ENCODE peak calls at places on chromosome 21, in four cellular contexts. X is body of pancreas, C is A549, P is stomach. D is an unnamed sample. For H3K4me1, the result is how much of the 10 kb centered on the place peaks cover.

GRCh38 chr21:25999935-26000582 is 170.5 kb downstream of the APP start:
- DNase-seq in X (no peak), C (no peak), P (no peak), D (no peak)

GRCh38 chr21:35179990-35180557 is 131.0 kb upstream of the RUNX1 start:
- DNase-seq in X (no peak), C (no peak), P (no peak), D (no peak)

GRCh38 chr21:28872218-28872617 is 120.5 kb downstream of the LTN1 start:
- DNase-seq in X (no peak), C (no peak), P (no peak), D (no peak)

GRCh38 chr21:33884361-33885157 is 31.0 kb downstream of the ATP5PO start:
- DNase-seq in X (no peak), C (no peak), P (no peak), D (no peak)

GRCh38 chr21:18468775-18469174 is 65.2 kb upstream of the TMPRSS15 start:
- DNase-seq in X (no peak), C (no peak), P (no peak), D (no peak)

GRCh38 chr21:30189763-30190162 is 23.2 kb upstream of the CLDN17 start:
- DNase-seq in X (peak), C (no peak), P (no peak), D (no peak)

GRCh38 chr21:38913120-38913975 is 107.6 kb downstream of the ETS2 start:
- DNase-seq in X (peak), C (peak), P (peak), D (peak)

GRCh38 chr21:24046816-24047443 is 1560.4 kb downstream of the MRPL39 start:
- DNase-seq in X (no peak), C (no peak), P (no peak), D (no peak)

GRCh38 chr21:26405071-26405470 is 168.0 kb downstream of the CYYR1 start:
- DNase-seq in X (no peak), C (no peak), P (no peak), D (no peak)

GRCh38 chr21:38351961-38352521 is 95.2 kb downstream of the KCNJ15 start:
- DNase-seq in X (no peak), C (peak), P (no peak), D (no peak)

GRCh38 chr21:39096754-39097153 is 86.5 kb downstream of the PSMG1 start:
- DNase-seq in X (no peak), C (no peak), P (no peak), D (no peak)

GRCh38 chr21:46191257-46191685 is 7.0 kb upstream of the SPATC1L start:
- DNase-seq in X (peak), C (no peak), P (peak), D (no peak)
- H3K27ac ChIP-seq in X (no peak), C (no peak), P (no peak), D (no peak)

GRCh38 chr21:15751037-15751436 is 21.3 kb downstream of the USP25 start:
- DNase-seq in X (no peak), C (no peak), P (no peak), D (no peak)
- H3K4me1 ChIP-seq in X (under half), C (half or more), P (half or more), D (under half)

GRCh38 chr21:37268186-37268503 is 1.0 kb upstream of the VPS26C start:
- DNase-seq in X (no peak), C (no peak), P (no peak), D (no peak)

GRCh38 chr21:37267269-37268185 is at the start of gene VPS26C:
- DNase-seq in X (peak), C (peak), P (peak), D (peak)

GRCh38 chr21:37264808-37265207 is 2.3 kb downstream of the VPS26C start:
- DNase-seq in X (no peak), C (no peak), P (no peak), D (no peak)

GRCh38 chr21:37269481-37269880 is 2.3 kb upstream of the VPS26C start:
- DNase-seq in X (no peak), C (no peak), P (no peak), D (no peak)

DNA sequence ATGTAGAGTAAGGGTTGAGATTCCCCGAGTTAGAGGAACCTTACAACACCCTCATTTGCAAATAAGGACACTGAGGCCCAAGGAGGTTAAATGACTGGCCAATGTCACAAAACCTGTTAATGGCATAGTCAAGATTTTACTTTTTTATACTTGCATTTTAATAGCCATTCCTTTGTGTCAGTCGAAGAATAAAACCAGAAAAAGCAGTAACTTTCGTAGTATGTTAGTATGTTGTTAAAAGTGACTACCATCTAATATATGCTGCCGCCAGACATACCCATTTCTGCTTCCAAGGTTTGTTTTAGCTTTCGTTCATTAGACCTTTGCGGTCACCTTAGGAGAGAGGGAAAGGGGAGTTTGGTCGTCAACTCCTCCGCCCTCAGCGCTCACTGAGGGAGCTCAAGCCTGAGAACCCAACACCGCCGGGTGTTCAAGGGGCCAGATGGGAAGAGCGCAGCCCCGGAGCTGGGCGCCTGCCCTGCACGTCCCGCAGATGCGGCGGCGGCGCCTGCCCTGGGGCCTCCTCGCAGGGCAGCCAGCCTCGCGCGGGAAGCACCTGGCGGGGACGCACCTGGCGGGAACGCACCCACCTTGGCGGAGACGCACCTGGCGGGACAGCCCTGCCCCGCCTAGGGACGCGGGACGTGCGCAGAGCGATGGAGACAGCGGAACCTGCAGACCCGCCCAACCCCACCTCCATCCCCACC is 466 bp downstream of the VPS26C start:
- DNase-seq in X (no peak), C (no peak), P (peak), D (no peak)
- TF ChIP-seq POLR2A in X (no peak), C (no peak), P (no peak), D (no peak)

GRCh38 chr21:44929242-44929798 is 8.6 kb upstream of the ITGB2 start:
- DNase-seq in X (no peak), C (no peak), P (no peak), D (peak)
- H3K27ac ChIP-seq in X (no peak), C (peak), P (no peak), D (no peak)

GRCh38 chr21:41871302-41872030 is 7.7 kb downstream of the PRDM15 start:
- DNase-seq in X (no peak), C (no peak), P (no peak), D (no peak)
- H3K4me1 ChIP-seq in X (under half), C (under half), P (under half), D (under half)

GRCh38 chr21:43313939-43314405 is 113.0 kb downstream of the SIK1 start:
- DNase-seq in X (no peak), C (no peak), P (no peak), D (peak)
- TF ChIP-seq POLR2A in X (no peak), C (no peak), P (no peak), D (no peak)

DNA sequence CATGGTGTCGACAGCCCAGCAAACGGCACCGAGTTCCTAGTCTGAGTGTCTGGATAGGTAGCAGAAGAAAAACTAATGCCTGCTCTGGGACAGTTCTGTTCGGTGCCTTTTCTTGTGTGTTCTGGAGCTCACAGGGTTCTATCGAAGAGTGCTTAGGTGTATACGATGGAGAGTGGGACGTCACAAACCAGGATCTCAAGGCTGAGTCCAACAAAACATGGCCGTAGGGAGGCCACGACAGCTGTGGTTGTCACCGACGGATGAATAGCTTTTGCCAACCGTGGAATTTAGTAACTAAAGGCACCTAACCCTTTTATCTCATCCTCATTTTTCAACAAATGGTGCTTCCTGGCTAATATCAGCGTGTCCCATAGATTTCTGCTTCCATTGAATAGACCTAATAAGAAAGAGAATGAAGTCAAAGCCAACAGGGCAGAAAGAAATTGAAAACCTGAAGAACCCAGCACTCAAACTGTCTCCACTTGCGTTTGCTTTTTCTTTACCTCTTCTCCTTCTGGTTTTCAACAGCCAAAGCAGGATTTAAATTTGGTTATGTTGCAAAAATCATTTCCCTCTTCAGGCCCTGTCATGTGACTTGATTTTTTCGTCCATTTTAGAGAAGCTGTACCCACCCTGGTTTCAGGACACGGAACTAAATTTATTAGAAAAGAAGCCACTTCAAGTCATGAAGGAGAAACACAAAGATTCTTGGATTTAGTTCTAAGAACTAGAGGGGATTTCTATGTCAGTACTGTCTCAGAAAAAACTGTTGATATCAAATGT is 833 bp upstream of the SYNJ1 start:
- DNase-seq in X (no peak), C (peak), P (no peak), D (no peak)
- H3K27ac ChIP-seq in X (peak), C (peak), P (peak), D (peak)

DNA sequence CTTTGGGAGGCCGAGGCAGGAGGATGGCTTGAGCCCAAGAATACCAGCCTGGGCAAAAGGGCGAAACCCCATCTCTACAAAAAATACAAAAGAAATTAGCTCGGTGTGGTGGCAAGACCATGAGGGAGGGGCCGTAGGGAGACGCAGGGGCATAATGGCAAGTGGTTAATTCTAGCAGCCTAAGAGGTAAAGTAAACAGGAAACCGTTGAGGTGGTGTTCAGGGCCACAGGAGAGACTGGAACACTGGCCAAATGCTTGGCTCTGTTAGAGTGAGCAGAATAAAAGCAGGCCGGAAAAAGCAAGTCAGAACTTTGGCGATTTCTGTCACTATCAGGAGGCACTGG is 89.2 kb downstream of the RIPK4 start:
- DNase-seq in X (peak), C (no peak), P (no peak), D (no peak)
- H3K4me1 ChIP-seq in X (half or more), C (under half), P (under half), D (under half)